ENCODE peak calls at places on chromosomes 7 and 10, in nine cellular contexts. One of them, this sample, is unnamed. For H3K27me3, the result is how much of the 10 kb centered on the place peaks cover.

GRCh38 chr7:8684426-8684825 is 251.0 kb downstream of the NXPH1 start:
- DNase-seq in HCT116: no peak
- DNase-seq in stomach: no peak
- DNase-seq in prostate gland: no peak
- DNase-seq in K562: no peak
- DNase-seq in Panc1: no peak
- DNase-seq in transverse colon: no peak
- DNase-seq in GM23338: no peak
- DNase-seq in endothelial cell of umbilical vein: no peak
- DNase-seq in this sample: no peak

GRCh38 chr7:75617634-75618234 is 121.0 kb downstream of the HIP1 start:
- DNase-seq in HCT116: no peak
- DNase-seq in stomach: peak
- DNase-seq in prostate gland: no peak
- DNase-seq in K562: no peak
- DNase-seq in Panc1: no peak
- DNase-seq in transverse colon: peak
- DNase-seq in GM23338: no peak
- DNase-seq in endothelial cell of umbilical vein: no peak
- DNase-seq in this sample: peak

GRCh38 chr7:125504848-125505247 is 575.2 kb upstream of the POT1 start:
- DNase-seq in HCT116: no peak
- DNase-seq in stomach: no peak
- DNase-seq in prostate gland: no peak
- DNase-seq in K562: peak
- DNase-seq in Panc1: no peak
- DNase-seq in transverse colon: no peak
- DNase-seq in GM23338: no peak
- DNase-seq in endothelial cell of umbilical vein: no peak
- DNase-seq in this sample: no peak

GRCh38 chr10:48625013-48625412 is 20.1 kb upstream of the ARHGAP22 start:
- DNase-seq in HCT116: no peak
- DNase-seq in stomach: no peak
- DNase-seq in prostate gland: no peak
- DNase-seq in K562: no peak
- DNase-seq in Panc1: no peak
- DNase-seq in transverse colon: no peak
- DNase-seq in GM23338: no peak
- DNase-seq in endothelial cell of umbilical vein: peak
- DNase-seq in this sample: no peak

GRCh38 chr10:35074266-35074665 is 15.9 kb downstream of the CUL2 start:
- DNase-seq in HCT116: no peak
- DNase-seq in stomach: no peak
- DNase-seq in prostate gland: no peak
- DNase-seq in K562: no peak
- DNase-seq in Panc1: no peak
- DNase-seq in transverse colon: no peak
- DNase-seq in GM23338: no peak
- DNase-seq in endothelial cell of umbilical vein: no peak
- DNase-seq in this sample: no peak

GRCh38 chr7:26861050-26861449 is 3.3 kb downstream of the SKAP2 start:
- DNase-seq in HCT116: no peak
- DNase-seq in stomach: no peak
- DNase-seq in prostate gland: no peak
- DNase-seq in K562: no peak
- DNase-seq in Panc1: no peak
- DNase-seq in transverse colon: no peak
- DNase-seq in GM23338: no peak
- DNase-seq in endothelial cell of umbilical vein: no peak
- DNase-seq in this sample: no peak

GRCh38 chr7:80724249-80724871 is 85.9 kb downstream of the CD36 start:
- DNase-seq in HCT116: no peak
- DNase-seq in stomach: no peak
- DNase-seq in prostate gland: no peak
- DNase-seq in K562: no peak
- DNase-seq in Panc1: no peak
- DNase-seq in transverse colon: no peak
- DNase-seq in GM23338: peak
- DNase-seq in endothelial cell of umbilical vein: no peak
- DNase-seq in this sample: no peak

GRCh38 chr10:124534231-124534798 is 72.7 kb downstream of the LHPP start:
- DNase-seq in HCT116: no peak
- DNase-seq in stomach: peak
- DNase-seq in prostate gland: no peak
- DNase-seq in K562: no peak
- DNase-seq in Panc1: no peak
- DNase-seq in transverse colon: peak
- DNase-seq in GM23338: peak
- DNase-seq in endothelial cell of umbilical vein: no peak
- DNase-seq in this sample: peak

GRCh38 chr10:73744690-73744994 is 470 bp downstream of the SEC24C start:
- DNase-seq in HCT116: no peak
- DNase-seq in stomach: peak
- DNase-seq in prostate gland: peak
- DNase-seq in K562: no peak
- DNase-seq in Panc1: no peak
- DNase-seq in transverse colon: peak
- DNase-seq in GM23338: peak
- DNase-seq in endothelial cell of umbilical vein: no peak
- DNase-seq in this sample: peak

GRCh38 chr10:105181616-105182015 is 540.5 kb downstream of the SORCS3 start:
- DNase-seq in HCT116: no peak
- DNase-seq in stomach: no peak
- DNase-seq in prostate gland: no peak
- DNase-seq in K562: no peak
- DNase-seq in Panc1: no peak
- DNase-seq in transverse colon: no peak
- DNase-seq in GM23338: no peak
- DNase-seq in endothelial cell of umbilical vein: no peak
- DNase-seq in this sample: no peak

GRCh38 chr10:113021268-113022028 is 71.4 kb downstream of the TCF7L2 start:
- DNase-seq in HCT116: no peak
- DNase-seq in stomach: peak
- DNase-seq in prostate gland: no peak
- DNase-seq in K562: no peak
- DNase-seq in Panc1: no peak
- DNase-seq in transverse colon: no peak
- DNase-seq in GM23338: no peak
- DNase-seq in endothelial cell of umbilical vein: peak
- DNase-seq in this sample: peak

GRCh38 chr10:129244757-129245156 is 222.3 kb upstream of the MGMT start:
- DNase-seq in HCT116: no peak
- DNase-seq in stomach: no peak
- DNase-seq in prostate gland: no peak
- DNase-seq in K562: no peak
- DNase-seq in Panc1: no peak
- DNase-seq in transverse colon: no peak
- DNase-seq in GM23338: no peak
- DNase-seq in endothelial cell of umbilical vein: no peak
- DNase-seq in this sample: no peak

GRCh38 chr7:24966802-24967201 is 13.2 kb downstream of the OSBPL3 start:
- DNase-seq in HCT116: no peak
- DNase-seq in stomach: no peak
- DNase-seq in prostate gland: no peak
- DNase-seq in K562: no peak
- DNase-seq in Panc1: no peak
- DNase-seq in transverse colon: no peak
- DNase-seq in GM23338: no peak
- DNase-seq in endothelial cell of umbilical vein: no peak
- DNase-seq in this sample: no peak

GRCh38 chr7:159027803-159028455 is 116.7 kb downstream of the VIPR2 start:
- DNase-seq in HCT116: no peak
- DNase-seq in stomach: peak
- DNase-seq in prostate gland: peak
- DNase-seq in K562: no peak
- DNase-seq in Panc1: no peak
- DNase-seq in transverse colon: peak
- DNase-seq in GM23338: no peak
- DNase-seq in endothelial cell of umbilical vein: no peak
- DNase-seq in this sample: peak

GRCh38 chr7:117873056-117873932 is at the start of gene CTTNBP2:
- DNase-seq in HCT116: peak
- DNase-seq in stomach: peak
- DNase-seq in prostate gland: peak
- DNase-seq in K562: no peak
- DNase-seq in Panc1: no peak
- DNase-seq in transverse colon: peak
- DNase-seq in GM23338: peak
- DNase-seq in endothelial cell of umbilical vein: peak
- DNase-seq in this sample: peak
- TF ChIP-seq CTCF in HCT116: no peak
- TF ChIP-seq CTCF in stomach: no peak
- TF ChIP-seq CTCF in prostate gland: no peak
- TF ChIP-seq CTCF in K562: no peak
- TF ChIP-seq CTCF in Panc1: no peak
- TF ChIP-seq CTCF in transverse colon: no peak
- TF ChIP-seq CTCF in GM23338: no peak
- TF ChIP-seq CTCF in endothelial cell of umbilical vein: no peak
- TF ChIP-seq CTCF in this sample: no peak

DNA sequence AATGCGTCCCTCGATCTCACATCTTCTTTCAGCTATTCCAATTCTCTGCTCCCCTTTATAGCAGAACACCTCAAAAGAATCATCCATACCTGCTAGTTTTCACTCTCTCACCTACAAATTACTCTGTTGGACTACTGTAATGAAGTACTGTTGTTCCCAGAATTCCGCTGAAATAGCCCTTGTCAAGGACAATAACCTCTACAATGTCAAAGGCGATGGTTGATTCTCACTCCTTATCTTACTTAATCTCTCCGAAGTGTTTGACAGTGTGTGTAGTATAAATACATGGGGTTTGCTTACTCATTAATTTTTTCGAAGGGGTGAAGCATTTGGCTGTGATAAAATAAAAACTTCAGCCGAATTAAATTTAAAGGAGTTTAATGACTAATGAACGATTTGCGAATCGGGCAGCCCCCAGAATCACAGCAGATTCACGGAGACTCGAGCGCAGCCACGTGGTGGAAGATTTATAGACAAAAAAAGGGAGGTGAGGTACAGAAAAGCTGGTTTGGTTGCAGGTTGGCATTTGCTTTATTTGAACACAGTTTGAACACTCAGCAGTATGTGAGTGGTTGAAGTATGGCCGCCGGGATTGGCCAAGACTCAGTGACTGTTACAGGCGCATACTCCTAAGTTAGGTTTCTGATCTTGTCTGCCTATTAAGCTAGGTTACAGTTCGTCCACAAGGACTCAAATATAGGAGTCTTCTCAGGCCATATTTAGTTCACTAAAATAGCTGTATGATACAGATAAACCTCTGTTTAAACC is 29.8 kb downstream of the SYPL1 start:
- DNase-seq in HCT116: no peak
- DNase-seq in stomach: no peak
- DNase-seq in prostate gland: no peak
- DNase-seq in K562: no peak
- DNase-seq in Panc1: no peak
- DNase-seq in transverse colon: no peak
- DNase-seq in GM23338: no peak
- DNase-seq in endothelial cell of umbilical vein: no peak
- DNase-seq in this sample: no peak
- TF ChIP-seq POLR2AphosphoS5 in HCT116: no peak
- TF ChIP-seq POLR2AphosphoS5 in stomach: no peak
- TF ChIP-seq POLR2AphosphoS5 in prostate gland: no peak
- TF ChIP-seq POLR2AphosphoS5 in K562: no peak
- TF ChIP-seq POLR2AphosphoS5 in Panc1: no peak
- TF ChIP-seq POLR2AphosphoS5 in transverse colon: no peak
- TF ChIP-seq POLR2AphosphoS5 in GM23338: no peak
- TF ChIP-seq POLR2AphosphoS5 in endothelial cell of umbilical vein: no peak
- TF ChIP-seq POLR2AphosphoS5 in this sample: no peak

DNA sequence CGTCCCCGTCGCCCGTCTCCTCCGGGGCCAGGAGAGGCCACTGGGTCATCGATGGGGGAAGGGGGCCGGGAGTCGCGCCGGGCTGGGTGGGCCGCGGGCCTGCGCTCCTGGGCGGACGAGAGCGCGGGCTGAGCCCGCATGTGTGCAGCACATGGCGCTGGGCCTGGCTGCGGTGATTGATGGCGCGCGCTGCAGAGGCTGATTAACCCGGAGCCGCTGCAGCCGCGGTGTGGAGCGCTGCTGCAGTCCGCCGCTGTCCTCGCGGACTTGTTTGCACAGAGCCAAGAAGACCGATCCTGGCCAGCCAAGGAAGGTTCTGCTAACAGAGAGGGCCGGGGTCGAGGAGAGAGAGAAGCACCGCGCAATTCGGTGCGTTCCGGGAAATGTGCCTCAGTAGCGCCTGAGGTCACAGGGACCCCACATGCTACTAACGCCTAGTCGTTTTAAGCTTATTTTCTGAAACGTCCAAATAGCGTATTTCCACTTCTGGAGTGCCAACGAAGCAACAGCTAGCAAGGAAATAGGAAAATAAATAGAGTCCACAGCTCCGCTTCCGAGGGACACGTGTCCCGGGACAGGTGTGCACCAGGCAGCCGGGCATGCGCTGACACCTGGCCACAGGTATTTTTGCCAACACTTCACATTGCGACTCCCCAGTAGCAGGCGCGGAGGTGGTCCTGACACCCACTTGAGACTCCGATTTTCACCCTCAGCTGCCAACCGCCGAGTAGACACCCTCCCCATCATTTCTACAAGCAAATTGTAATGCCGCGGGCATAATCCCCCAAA is 6.2 kb downstream of the MNX1 start:
- DNase-seq in HCT116: no peak
- DNase-seq in stomach: no peak
- DNase-seq in prostate gland: no peak
- DNase-seq in K562: no peak
- DNase-seq in Panc1: no peak
- DNase-seq in transverse colon: no peak
- DNase-seq in GM23338: no peak
- DNase-seq in endothelial cell of umbilical vein: peak
- DNase-seq in this sample: no peak
- H3K27me3 ChIP-seq in HCT116: under half
- H3K27me3 ChIP-seq in stomach: under half
- H3K27me3 ChIP-seq in prostate gland: half or more
- H3K27me3 ChIP-seq in K562: under half
- H3K27me3 ChIP-seq in Panc1: under half
- H3K27me3 ChIP-seq in transverse colon: half or more
- H3K27me3 ChIP-seq in GM23338: half or more
- H3K27me3 ChIP-seq in endothelial cell of umbilical vein: half or more
- H3K27me3 ChIP-seq in this sample: half or more

DNA sequence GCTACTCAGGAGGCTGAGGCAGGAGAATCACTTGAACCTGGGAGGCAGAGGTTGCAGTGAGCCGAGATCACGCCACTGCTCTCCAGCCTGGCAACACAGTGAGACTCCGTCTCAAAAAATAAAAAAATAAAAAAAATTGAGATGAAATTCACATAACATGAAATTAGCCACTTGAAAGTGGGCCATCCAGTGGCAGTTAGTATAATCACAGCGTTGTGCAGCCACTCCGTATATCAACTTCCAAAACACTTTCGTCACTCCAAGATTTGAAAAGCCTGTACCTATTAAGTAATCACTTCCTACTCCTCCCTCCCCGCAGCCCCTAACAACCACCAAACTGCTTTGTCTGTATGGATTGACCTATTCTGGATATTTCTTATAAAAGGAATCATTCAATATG is 20.7 kb upstream of the CACUL1 start:
- DNase-seq in HCT116: no peak
- DNase-seq in stomach: no peak
- DNase-seq in prostate gland: no peak
- DNase-seq in K562: peak
- DNase-seq in Panc1: no peak
- DNase-seq in transverse colon: no peak
- DNase-seq in GM23338: no peak
- DNase-seq in endothelial cell of umbilical vein: no peak
- DNase-seq in this sample: no peak
- TF ChIP-seq CTCF in HCT116: peak
- TF ChIP-seq CTCF in stomach: no peak
- TF ChIP-seq CTCF in prostate gland: no peak
- TF ChIP-seq CTCF in K562: peak
- TF ChIP-seq CTCF in Panc1: no peak
- TF ChIP-seq CTCF in transverse colon: no peak
- TF ChIP-seq CTCF in GM23338: peak
- TF ChIP-seq CTCF in endothelial cell of umbilical vein: no peak
- TF ChIP-seq CTCF in this sample: no peak

GRCh38 chr7:37448637-37449331 is at the start of gene ELMO1:
- DNase-seq in HCT116: no peak
- DNase-seq in stomach: peak
- DNase-seq in prostate gland: peak
- DNase-seq in K562: peak
- DNase-seq in Panc1: no peak
- DNase-seq in transverse colon: peak
- DNase-seq in GM23338: peak
- DNase-seq in endothelial cell of umbilical vein: peak
- DNase-seq in this sample: peak
- TF ChIP-seq POLR2AphosphoS5 in HCT116: no peak
- TF ChIP-seq POLR2AphosphoS5 in stomach: peak
- TF ChIP-seq POLR2AphosphoS5 in prostate gland: peak
- TF ChIP-seq POLR2AphosphoS5 in K562: no peak
- TF ChIP-seq POLR2AphosphoS5 in Panc1: no peak
- TF ChIP-seq POLR2AphosphoS5 in transverse colon: peak
- TF ChIP-seq POLR2AphosphoS5 in GM23338: peak
- TF ChIP-seq POLR2AphosphoS5 in endothelial cell of umbilical vein: peak
- TF ChIP-seq POLR2AphosphoS5 in this sample: peak